ENCODE peak calls at places on chromosomes 3 and 15, in four cellular contexts. T is H1, N is HepG2, P is K562. W is an unnamed sample.

GRCh38 chr3:171018151-171018935 is 8.2 kb downstream of the SLC2A2 start:
- DNase-seq in T (no peak), P (peak; percentile 34), N (no peak), W (no peak)

GRCh38 chr3:119184808-119185690 is 11.7 kb downstream of the UPK1B start:
- DNase-seq in T (no peak), N (peak; percentile 12), P (no peak), W (no peak)

GRCh38 chr3:169760479-169760878 is 4.4 kb downstream of the TERC start:
- DNase-seq in P (peak; percentile 49), N (no peak), T (no peak), W (no peak)

GRCh38 chr3:177905173-177905894 is 630.9 kb upstream of the KCNMB2 start:
- DNase-seq in T (no peak), N (no peak), P (no peak), W (no peak)

GRCh38 chr3:152381881-152382295 is 113.2 kb downstream of the MBNL1 start:
- DNase-seq in P (no peak), N (peak; percentile 30), T (no peak), W (no peak)

GRCh38 chr3:136311256-136311655 is 61.1 kb downstream of the PCCB start:
- DNase-seq in N (no peak), T (no peak), P (no peak), W (no peak)

GRCh38 chr15:57626713-57627440 is 35.2 kb downstream of the MYZAP start:
- DNase-seq in N (no peak), T (no peak), P (no peak), W (no peak)

GRCh38 chr3:62241279-62241678 is 132.1 kb downstream of the FEZF2 start:
- DNase-seq in N (no peak), T (no peak), P (no peak), W (no peak)

GRCh38 chr3:10224794-10225660 is 23.2 kb upstream of the TATDN2 start:
- DNase-seq in P (peak; percentile 77), N (peak; percentile 99), T (peak; percentile 41), W (peak; percentile 71)

GRCh38 chr3:64209866-64210609 is 15.2 kb downstream of the PRICKLE2 start:
- DNase-seq in N (no peak), T (no peak), P (no peak), W (no peak)

GRCh38 chr15:24857094-24857437 is 97.7 kb upstream of the SNRPN start:
- DNase-seq in P (no peak), T (no peak), N (no peak), W (no peak)

GRCh38 chr15:74727727-74728126 is 2.4 kb upstream of the CYP1A1 start:
- DNase-seq in N (no peak), P (no peak), T (no peak), W (no peak)

GRCh38 chr3:149452036-149452435 is 22.5 kb upstream of the TM4SF4 start:
- DNase-seq in P (no peak), T (no peak), N (no peak), W (no peak)

GRCh38 chr3:58621086-58621830 is 44.1 kb upstream of the FAM107A start:
- DNase-seq in P (no peak), N (no peak), T (no peak), W (no peak)

GRCh38 chr3:65584913-65585312 is 453.8 kb downstream of the MAGI1 start:
- DNase-seq in N (no peak), T (no peak), P (no peak), W (no peak)

GRCh38 chr15:66956672-66957540 is 108.5 kb upstream of the SMAD3 start:
- DNase-seq in T (no peak), P (no peak), N (no peak), W (no peak)

GRCh38 chr15:64552281-64552948 is 92.0 kb downstream of the ZNF609 start:
- DNase-seq in P (no peak), N (no peak), T (no peak), W (no peak)

GRCh38 chr3:15708882-15709677 is 88.7 kb downstream of the ANKRD28 start:
- DNase-seq in T (no peak), N (no peak), P (no peak), W (no peak)

GRCh38 chr15:85854345-85855097 is 59.8 kb upstream of the KLHL25 start:
- DNase-seq in T (no peak), N (peak; percentile 52), P (peak; percentile 73), W (peak; percentile 52)

GRCh38 chr3:30934208-30934550 is 39.7 kb upstream of the GADL1 start:
- DNase-seq in P (no peak), T (peak; percentile 5), N (peak; percentile 16), W (peak; percentile 40)

GRCh38 chr3:170636609-170637008 is 50.7 kb upstream of the SLC7A14 start:
- DNase-seq in N (no peak), T (no peak), P (no peak), W (no peak)

GRCh38 chr3:169147246-169148008 is 516.1 kb downstream of the MECOM start:
- DNase-seq in P (peak; percentile 81), T (peak; percentile 59), N (no peak), W (no peak)

GRCh38 chr3:4614070-4614469 is 120.9 kb downstream of the ITPR1 start:
- DNase-seq in N (peak; percentile 23), T (no peak), P (no peak), W (no peak)

GRCh38 chr3:100002599-100003350 is 111.5 kb downstream of the FILIP1L start:
- DNase-seq in P (peak; percentile 13), T (no peak), N (peak; percentile 91), W (peak; percentile 79)

GRCh38 chr3:189772584-189772983 is 141.4 kb downstream of the TP63 start:
- DNase-seq in P (no peak), T (no peak), N (no peak), W (no peak)

GRCh38 chr3:131794766-131795381 is 239.9 kb downstream of the CPNE4 start:
- DNase-seq in P (peak; percentile 30), T (peak; percentile 27), N (peak; percentile 24), W (peak; percentile 39)

GRCh38 chr15:86327230-86327865 is 247.7 kb downstream of the AGBL1 start:
- DNase-seq in P (no peak), T (no peak), N (no peak), W (no peak)

GRCh38 chr3:73796382-73796781 is 171.6 kb upstream of the PDZRN3 start:
- DNase-seq in T (no peak), N (no peak), P (no peak), W (no peak)

GRCh38 chr15:55907797-55908196 is 85.6 kb downstream of the NEDD4 start:
- DNase-seq in P (no peak), N (no peak), T (no peak), W (peak; percentile 86)

GRCh38 chr3:58157649-58158048 is 53.1 kb downstream of the DNASE1L3 start:
- DNase-seq in N (no peak), P (no peak), T (no peak), W (no peak)

GRCh38 chr3:97350976-97351375 is 413.6 kb upstream of the ARL6 start:
- DNase-seq in T (no peak), N (no peak), P (no peak), W (no peak)

GRCh38 chr3:4522962-4523361 is 29.8 kb downstream of the ITPR1 start:
- DNase-seq in N (no peak), T (no peak), P (no peak), W (no peak)

GRCh38 chr3:128992926-128993460 is 883 bp downstream of the CFAP92 start:
- DNase-seq in P (no peak), T (no peak), N (no peak), W (no peak)

GRCh38 chr3:114608293-114608692 is 314.5 kb downstream of the TIGIT start:
- DNase-seq in T (no peak), P (no peak), N (no peak), W (no peak)

GRCh38 chr15:75930866-75931265 is 27.2 kb downstream of the FBXO22 start:
- DNase-seq in N (no peak), P (no peak), T (no peak), W (no peak)

DNA sequence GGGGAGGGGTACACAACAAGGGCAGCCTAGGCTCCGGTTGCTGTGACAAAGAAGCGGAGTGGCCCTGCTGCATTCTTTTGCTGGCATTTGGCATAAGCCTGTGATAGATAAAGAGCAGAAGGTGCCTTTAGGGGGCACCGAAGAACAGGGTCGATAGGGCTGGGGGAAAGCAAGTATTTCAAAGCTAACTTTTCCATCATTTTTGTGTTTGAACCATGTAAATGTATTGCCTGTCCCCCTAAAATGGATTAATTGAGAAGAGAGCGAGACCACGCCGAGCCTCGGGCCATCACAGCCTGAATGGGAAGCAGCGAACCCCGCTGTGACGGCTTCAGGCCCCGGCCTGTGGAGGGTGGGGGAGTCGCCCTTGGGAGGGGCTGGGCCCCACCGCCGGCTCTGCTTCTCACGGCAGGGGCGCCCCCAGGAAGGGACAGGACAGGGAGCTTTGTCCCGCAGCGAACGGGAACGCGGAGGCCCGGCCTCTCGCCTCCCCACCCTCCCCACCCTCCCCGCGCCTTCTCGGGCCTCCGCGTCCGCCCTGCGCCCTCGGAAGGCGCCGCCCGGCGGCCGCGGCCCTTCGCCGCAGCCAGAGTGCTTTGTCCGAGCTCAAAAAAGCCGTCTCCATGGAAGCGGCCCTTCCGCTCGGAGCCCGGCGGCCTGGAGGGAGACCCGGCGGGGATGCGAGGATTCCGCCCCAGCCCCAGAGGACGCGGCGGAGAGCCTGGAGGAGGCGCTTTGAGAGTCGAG is 32.4 kb upstream of the ALDH1L1 start:
- DNase-seq in T (peak; percentile 43), N (peak; percentile 29), P (no peak), W (no peak)
- TF ChIP-seq FOSL1 in T (no peak), N (no peak), P (no peak), W (no peak)

DNA sequence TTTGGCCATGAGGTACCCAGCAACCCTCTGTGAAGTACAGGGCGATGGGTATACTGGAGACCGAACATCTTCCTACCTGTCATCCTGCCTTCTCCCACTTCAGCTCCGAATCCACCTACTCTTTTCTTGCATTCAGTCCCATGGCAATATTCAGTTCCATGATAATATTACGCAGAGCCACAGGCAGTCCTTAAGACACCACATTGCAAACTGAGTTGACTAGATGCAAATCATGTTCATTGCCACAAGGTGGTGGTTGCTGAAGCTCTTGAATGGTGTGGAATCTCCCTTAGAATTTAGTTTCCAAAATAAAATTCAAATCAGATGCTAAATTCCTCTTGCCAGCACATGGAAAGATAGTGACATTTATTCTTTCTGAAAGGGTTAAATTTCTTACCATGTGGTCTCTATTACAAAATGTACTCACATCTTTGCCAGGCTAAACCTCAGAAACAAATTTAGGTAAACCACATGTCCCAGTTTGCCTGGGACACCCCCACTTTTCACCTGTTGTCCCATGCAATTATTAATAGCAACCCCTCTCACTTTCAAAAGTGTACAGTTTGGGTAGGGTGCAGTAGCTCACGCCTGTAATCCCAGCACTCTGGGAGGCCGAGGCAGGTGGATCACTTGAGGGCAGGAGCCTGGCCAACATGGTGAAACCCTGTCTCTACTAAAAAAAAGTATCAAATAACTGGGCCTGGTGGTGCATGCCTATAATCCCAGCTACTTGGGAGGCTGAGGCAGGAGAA is 1.7 kb upstream of the NME9 start:
- DNase-seq in T (no peak), N (no peak), P (no peak), W (no peak)
- TF ChIP-seq SIN3A in T (no peak), N (no peak), P (no peak), W (no peak)

DNA sequence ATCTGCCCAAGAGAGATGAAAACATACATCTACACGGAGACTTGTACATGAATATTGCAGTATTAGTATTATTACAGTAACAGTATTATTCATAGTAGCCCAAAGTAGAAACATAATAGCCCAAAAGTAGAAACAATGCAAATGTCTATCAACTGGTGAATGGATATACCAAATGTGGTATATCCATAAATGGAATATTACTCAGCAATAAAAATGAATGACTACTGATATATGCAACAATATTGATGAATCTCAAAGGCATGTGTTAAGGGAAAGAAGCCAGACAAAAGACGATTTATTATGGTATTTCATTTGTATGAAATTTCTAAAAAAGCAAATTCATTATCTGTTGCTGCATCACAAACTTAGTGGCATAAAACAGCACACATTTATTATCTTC is 23.5 kb upstream of the ZNF639 start:
- DNase-seq in N (no peak), P (no peak), T (no peak), W (no peak)
- TF ChIP-seq FOSL1 in N (no peak), P (no peak), T (no peak), W (no peak)

GRCh38 chr15:101043911-101044624 is 124.9 kb downstream of the LRRK1 start:
- DNase-seq in T (no peak), N (no peak), P (no peak), W (no peak)
- TF ChIP-seq SIN3A in T (no peak), N (no peak), P (no peak), W (no peak)